ENCODE peak calls at places on chromosome 11, in ten cellular contexts. R, Z, I, M, J, H, B, P, N and A are unnamed samples.

GRCh38 chr11:8263109-8263768 is 439 bp downstream of the LMO1 start:
- DNase-seq in R (peak; percentile 6), Z (no peak), I (no peak), M (no peak), J (no peak), H (peak; percentile 59), B (no peak), P (no peak), N (no peak), A (peak; percentile 24)

GRCh38 chr11:34356918-34357645 is 728 bp downstream of the ABTB2 start:
- DNase-seq in R (peak; percentile 44), Z (peak; percentile 60), I (peak; percentile 63), M (no peak), J (peak; percentile 51), H (peak; percentile 83), B (no peak), P (peak; percentile 30), N (peak; percentile 40), A (peak; percentile 51)

GRCh38 chr11:36098046-36098445 is 154.2 kb downstream of the LDLRAD3 start:
- DNase-seq in R (no peak), Z (no peak), I (no peak), M (no peak), J (no peak), H (no peak), B (no peak), P (no peak), N (no peak), A (no peak)

GRCh38 chr11:130448416-130449068 is at the start of gene ADAMTS15:
- DNase-seq in R (peak; percentile 61), Z (peak; percentile 83), I (peak; percentile 86), M (peak; percentile 66), J (peak; percentile 49), H (peak; percentile 91), B (no peak), P (no peak), N (no peak), A (peak; percentile 68)

GRCh38 chr11:93116641-93117577 is 80.9 kb downstream of the SLC36A4 start:
- DNase-seq in R (no peak), Z (no peak), I (peak; percentile 48), M (no peak), J (no peak), H (no peak), B (no peak), P (no peak), N (no peak), A (no peak)

GRCh38 chr11:59152312-59152967 is 9.8 kb downstream of the FAM111A start:
- DNase-seq in R (no peak), Z (no peak), I (no peak), M (no peak), J (no peak), H (no peak), B (no peak), P (no peak), N (no peak), A (no peak)

GRCh38 chr11:46345131-46345597 is 2.1 kb upstream of the DGKZ start:
- DNase-seq in R (no peak), Z (no peak), I (no peak), M (no peak), J (no peak), H (no peak), B (no peak), P (no peak), N (no peak), A (no peak)

GRCh38 chr11:46491661-46492331 is 100.2 kb upstream of the CHRM4 start:
- DNase-seq in R (no peak), Z (no peak), I (no peak), M (no peak), J (no peak), H (no peak), B (no peak), P (no peak), N (no peak), A (no peak)

GRCh38 chr11:72972541-72973128 is 158.4 kb downstream of the ATG16L2 start:
- DNase-seq in R (no peak), Z (no peak), I (no peak), M (no peak), J (no peak), H (no peak), B (no peak), P (no peak), N (no peak), A (no peak)

GRCh38 chr11:92308366-92308765 is 83.7 kb downstream of the FAT3 start:
- DNase-seq in R (no peak), Z (no peak), I (no peak), M (no peak), J (no peak), H (no peak), B (no peak), P (no peak), N (no peak), A (no peak)

GRCh38 chr11:36453678-36454077 is 56.4 kb downstream of the TRAF6 start:
- DNase-seq in R (no peak), Z (peak; percentile 31), I (no peak), M (no peak), J (no peak), H (no peak), B (no peak), P (no peak), N (no peak), A (no peak)